ENCODE peak calls at places on chromosomes 5 and 9, in seven cellular contexts. One of them, this sample, is unnamed. For H4K20me1, the result is how much of the 10 kb centered on the place peaks cover.

GRCh38 chr5:158285771-158286170 is 426.8 kb upstream of the CLINT1 start:
- DNase-seq in osteoblast: no peak
- DNase-seq in OCI-LY7: no peak
- DNase-seq in fibroblast of lung: no peak
- DNase-seq in H9: no peak
- DNase-seq in K562: no peak
- DNase-seq in hepatocyte: no peak
- DNase-seq in this sample: no peak

GRCh38 chr9:4739587-4740372 is 1.2 kb downstream of the AK3 start:
- DNase-seq in OCI-LY7: peak
- DNase-seq in osteoblast: peak
- DNase-seq in K562: no peak
- DNase-seq in fibroblast of lung: peak
- DNase-seq in H9: no peak
- DNase-seq in hepatocyte: peak
- DNase-seq in this sample: peak

GRCh38 chr5:176578391-176578808 is 29.3 kb downstream of the CDHR2 start:
- DNase-seq in fibroblast of lung: peak
- DNase-seq in H9: peak
- DNase-seq in hepatocyte: peak
- DNase-seq in OCI-LY7: peak
- DNase-seq in osteoblast: peak
- DNase-seq in K562: peak
- DNase-seq in this sample: peak

GRCh38 chr5:56669534-56670483 is 145.5 kb upstream of the MAP3K1 start:
- DNase-seq in OCI-LY7: peak
- DNase-seq in hepatocyte: peak
- DNase-seq in osteoblast: peak
- DNase-seq in fibroblast of lung: no peak
- DNase-seq in K562: no peak
- DNase-seq in H9: peak
- DNase-seq in this sample: peak

GRCh38 chr5:53956632-53957031 is 353.7 kb downstream of the ARL15 start:
- DNase-seq in OCI-LY7: no peak
- DNase-seq in hepatocyte: no peak
- DNase-seq in fibroblast of lung: no peak
- DNase-seq in osteoblast: no peak
- DNase-seq in K562: no peak
- DNase-seq in H9: no peak
- DNase-seq in this sample: no peak

GRCh38 chr9:71361357-71361756 is 239.9 kb upstream of the TRPM3 start:
- DNase-seq in osteoblast: no peak
- DNase-seq in hepatocyte: no peak
- DNase-seq in H9: no peak
- DNase-seq in fibroblast of lung: no peak
- DNase-seq in K562: no peak
- DNase-seq in OCI-LY7: no peak
- DNase-seq in this sample: no peak

GRCh38 chr5:100900142-100900795 is 2.8 kb downstream of the ST8SIA4 start:
- DNase-seq in fibroblast of lung: peak
- DNase-seq in OCI-LY7: peak
- DNase-seq in H9: peak
- DNase-seq in osteoblast: peak
- DNase-seq in K562: no peak
- DNase-seq in hepatocyte: peak
- DNase-seq in this sample: peak

GRCh38 chr9:36858805-36859375 is 175.2 kb downstream of the PAX5 start:
- DNase-seq in fibroblast of lung: no peak
- DNase-seq in H9: no peak
- DNase-seq in K562: no peak
- DNase-seq in osteoblast: no peak
- DNase-seq in OCI-LY7: no peak
- DNase-seq in hepatocyte: no peak
- DNase-seq in this sample: no peak

GRCh38 chr5:75681125-75681830 is 36.0 kb downstream of the POC5 start:
- DNase-seq in OCI-LY7: peak
- DNase-seq in H9: no peak
- DNase-seq in K562: no peak
- DNase-seq in osteoblast: no peak
- DNase-seq in hepatocyte: peak
- DNase-seq in fibroblast of lung: peak
- DNase-seq in this sample: peak

GRCh38 chr5:1558945-1559344 is 35.2 kb upstream of the LPCAT1 start:
- DNase-seq in osteoblast: no peak
- DNase-seq in K562: no peak
- DNase-seq in OCI-LY7: no peak
- DNase-seq in fibroblast of lung: peak
- DNase-seq in hepatocyte: no peak
- DNase-seq in H9: no peak
- DNase-seq in this sample: no peak

GRCh38 chr5:5533927-5534326 is 111.5 kb downstream of the ICE1 start:
- DNase-seq in hepatocyte: no peak
- DNase-seq in K562: no peak
- DNase-seq in osteoblast: no peak
- DNase-seq in H9: no peak
- DNase-seq in fibroblast of lung: no peak
- DNase-seq in OCI-LY7: no peak
- DNase-seq in this sample: no peak

GRCh38 chr9:134442486-134443168 is 116.4 kb downstream of the RXRA start:
- DNase-seq in osteoblast: peak
- DNase-seq in OCI-LY7: no peak
- DNase-seq in H9: no peak
- DNase-seq in K562: no peak
- DNase-seq in hepatocyte: no peak
- DNase-seq in fibroblast of lung: peak
- DNase-seq in this sample: no peak

GRCh38 chr9:117462926-117463325 is 48.1 kb upstream of the ASTN2 start:
- DNase-seq in hepatocyte: no peak
- DNase-seq in K562: no peak
- DNase-seq in osteoblast: no peak
- DNase-seq in H9: no peak
- DNase-seq in OCI-LY7: no peak
- DNase-seq in fibroblast of lung: no peak
- DNase-seq in this sample: no peak

GRCh38 chr9:81479573-81479972 is 209.8 kb downstream of the TLE1 start:
- DNase-seq in hepatocyte: no peak
- DNase-seq in H9: no peak
- DNase-seq in OCI-LY7: no peak
- DNase-seq in K562: no peak
- DNase-seq in osteoblast: no peak
- DNase-seq in fibroblast of lung: no peak
- DNase-seq in this sample: no peak

GRCh38 chr5:72189135-72189534 is 81.9 kb downstream of the MAP1B start:
- DNase-seq in OCI-LY7: no peak
- DNase-seq in fibroblast of lung: no peak
- DNase-seq in H9: no peak
- DNase-seq in K562: no peak
- DNase-seq in osteoblast: no peak
- DNase-seq in hepatocyte: no peak
- DNase-seq in this sample: no peak

GRCh38 chr5:154174091-154174490 is 16.4 kb upstream of the GALNT10 start:
- DNase-seq in osteoblast: no peak
- DNase-seq in OCI-LY7: no peak
- DNase-seq in hepatocyte: no peak
- DNase-seq in fibroblast of lung: no peak
- DNase-seq in K562: no peak
- DNase-seq in H9: no peak
- DNase-seq in this sample: no peak

GRCh38 chr9:124939944-124940343 is 939 bp downstream of the GOLGA1 start:
- DNase-seq in fibroblast of lung: no peak
- DNase-seq in osteoblast: no peak
- DNase-seq in OCI-LY7: peak
- DNase-seq in H9: no peak
- DNase-seq in K562: peak
- DNase-seq in hepatocyte: no peak
- DNase-seq in this sample: no peak

GRCh38 chr5:110751902-110752762 is 13.3 kb downstream of the SLC25A46 start:
- DNase-seq in H9: no peak
- DNase-seq in OCI-LY7: no peak
- DNase-seq in K562: no peak
- DNase-seq in osteoblast: no peak
- DNase-seq in hepatocyte: no peak
- DNase-seq in fibroblast of lung: peak
- DNase-seq in this sample: no peak

GRCh38 chr9:126613656-126614055 is at the start of gene LMX1B:
- DNase-seq in K562: no peak
- DNase-seq in OCI-LY7: no peak
- DNase-seq in H9: peak
- DNase-seq in osteoblast: peak
- DNase-seq in fibroblast of lung: peak
- DNase-seq in hepatocyte: no peak
- DNase-seq in this sample: peak

GRCh38 chr9:7185612-7186011 is 427.8 kb downstream of the KDM4C start:
- DNase-seq in K562: no peak
- DNase-seq in osteoblast: no peak
- DNase-seq in OCI-LY7: no peak
- DNase-seq in fibroblast of lung: peak
- DNase-seq in H9: peak
- DNase-seq in hepatocyte: peak
- DNase-seq in this sample: peak

GRCh38 chr5:114504560-114504959 is 142.7 kb downstream of the KCNN2 start:
- DNase-seq in K562: no peak
- DNase-seq in OCI-LY7: no peak
- DNase-seq in hepatocyte: no peak
- DNase-seq in H9: no peak
- DNase-seq in fibroblast of lung: no peak
- DNase-seq in osteoblast: no peak
- DNase-seq in this sample: no peak
- H4K20me1 ChIP-seq in K562: under half
- H4K20me1 ChIP-seq in OCI-LY7: under half
- H4K20me1 ChIP-seq in hepatocyte: under half
- H4K20me1 ChIP-seq in H9: under half
- H4K20me1 ChIP-seq in fibroblast of lung: under half
- H4K20me1 ChIP-seq in osteoblast: under half
- H4K20me1 ChIP-seq in this sample: under half

GRCh38 chr9:114341991-114342390 is 12.3 kb downstream of the ORM2 start:
- DNase-seq in K562: no peak
- DNase-seq in osteoblast: no peak
- DNase-seq in OCI-LY7: no peak
- DNase-seq in hepatocyte: no peak
- DNase-seq in fibroblast of lung: no peak
- DNase-seq in H9: no peak
- DNase-seq in this sample: no peak

GRCh38 chr9:114344188-114344566 is 14.5 kb downstream of the ORM2 start:
- DNase-seq in K562: no peak
- DNase-seq in hepatocyte: no peak
- DNase-seq in fibroblast of lung: no peak
- DNase-seq in H9: no peak
- DNase-seq in osteoblast: no peak
- DNase-seq in OCI-LY7: no peak
- DNase-seq in this sample: no peak

GRCh38 chr9:114341152-114341830 is 11.6 kb downstream of the ORM2 start:
- DNase-seq in H9: no peak
- DNase-seq in K562: no peak
- DNase-seq in hepatocyte: no peak
- DNase-seq in OCI-LY7: no peak
- DNase-seq in osteoblast: no peak
- DNase-seq in fibroblast of lung: no peak
- DNase-seq in this sample: no peak

GRCh38 chr9:114343471-114344187 is 14.0 kb downstream of the ORM2 start:
- DNase-seq in osteoblast: no peak
- DNase-seq in OCI-LY7: no peak
- DNase-seq in K562: no peak
- DNase-seq in hepatocyte: peak
- DNase-seq in H9: no peak
- DNase-seq in fibroblast of lung: no peak
- DNase-seq in this sample: peak

GRCh38 chr9:114342755-114343440 is 13.2 kb downstream of the ORM2 start:
- DNase-seq in fibroblast of lung: no peak
- DNase-seq in H9: no peak
- DNase-seq in K562: no peak
- DNase-seq in osteoblast: no peak
- DNase-seq in OCI-LY7: no peak
- DNase-seq in hepatocyte: no peak
- DNase-seq in this sample: no peak
- H4K20me1 ChIP-seq in fibroblast of lung: under half
- H4K20me1 ChIP-seq in H9: under half
- H4K20me1 ChIP-seq in K562: under half
- H4K20me1 ChIP-seq in osteoblast: under half
- H4K20me1 ChIP-seq in OCI-LY7: under half
- H4K20me1 ChIP-seq in hepatocyte: under half
- H4K20me1 ChIP-seq in this sample: under half

DNA sequence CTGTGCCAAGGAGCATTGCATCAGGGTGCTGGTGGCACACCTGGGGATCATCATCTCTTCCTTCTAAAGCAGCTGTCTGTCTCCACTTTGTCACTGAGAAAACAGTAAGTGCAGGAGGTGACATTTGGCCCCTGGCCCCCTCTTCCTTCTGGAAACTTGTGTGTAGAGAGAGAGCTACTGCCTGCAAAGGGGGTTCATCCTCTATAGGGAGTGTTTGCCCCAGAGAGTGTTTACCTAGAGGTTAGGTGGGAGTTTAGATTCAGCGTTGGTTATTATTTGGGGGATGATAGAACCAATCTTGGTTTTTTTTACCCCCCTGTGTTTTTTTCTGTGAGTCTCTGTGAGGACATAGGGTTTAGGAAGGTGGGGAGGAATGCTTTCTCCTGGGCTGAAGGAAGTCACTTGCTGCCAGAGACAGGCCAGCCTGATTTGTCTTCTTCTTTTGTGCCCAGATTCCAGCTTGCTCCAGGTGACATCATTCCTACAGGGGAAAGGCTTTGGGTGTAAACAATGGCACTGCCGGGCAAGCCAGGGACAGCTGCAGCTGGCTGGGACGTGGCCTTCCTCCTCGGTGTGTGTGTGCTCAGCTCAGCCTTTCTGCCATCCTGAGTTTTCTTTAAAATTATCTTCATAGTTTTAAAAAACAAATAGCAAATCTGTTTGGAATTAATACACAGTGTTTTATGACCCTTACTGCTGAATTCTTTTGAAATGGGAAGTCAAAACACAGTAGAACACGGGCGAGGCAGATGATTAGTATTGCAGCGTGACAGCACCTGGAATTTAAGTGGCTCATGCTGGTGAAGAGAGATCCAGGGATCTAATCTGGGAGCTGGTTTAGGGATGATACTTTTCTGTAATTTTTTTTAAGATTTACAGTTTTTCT is 24.5 kb downstream of the PRRC2B start:
- DNase-seq in K562: no peak
- DNase-seq in osteoblast: peak
- DNase-seq in hepatocyte: peak
- DNase-seq in OCI-LY7: no peak
- DNase-seq in H9: peak
- DNase-seq in fibroblast of lung: no peak
- DNase-seq in this sample: no peak
- H4K20me1 ChIP-seq in K562: half or more
- H4K20me1 ChIP-seq in osteoblast: half or more
- H4K20me1 ChIP-seq in hepatocyte: half or more
- H4K20me1 ChIP-seq in OCI-LY7: under half
- H4K20me1 ChIP-seq in H9: under half
- H4K20me1 ChIP-seq in fibroblast of lung: under half
- H4K20me1 ChIP-seq in this sample: under half

DNA sequence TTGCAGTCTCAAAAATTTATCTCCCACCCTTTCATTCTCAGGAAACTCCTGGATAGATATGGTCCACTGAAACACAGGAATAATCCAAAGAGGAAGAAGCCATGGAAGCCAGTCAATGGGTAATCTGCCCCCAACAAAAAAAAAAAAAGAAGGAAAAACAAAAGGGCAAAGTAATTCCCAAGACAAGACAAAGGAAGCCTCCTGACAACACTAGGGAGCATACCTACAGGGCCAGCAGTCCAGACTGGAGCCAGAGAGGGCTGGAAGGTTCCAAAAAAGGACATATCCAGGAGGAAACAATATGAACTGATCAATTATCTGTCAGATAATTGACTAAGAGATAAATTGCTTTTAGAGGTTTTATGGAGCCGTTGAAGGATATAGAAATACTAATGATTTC is 12.9 kb downstream of the FNIP1 start:
- DNase-seq in OCI-LY7: no peak
- DNase-seq in H9: no peak
- DNase-seq in hepatocyte: no peak
- DNase-seq in K562: no peak
- DNase-seq in fibroblast of lung: no peak
- DNase-seq in osteoblast: no peak
- DNase-seq in this sample: no peak
- H4K20me1 ChIP-seq in OCI-LY7: under half
- H4K20me1 ChIP-seq in H9: under half
- H4K20me1 ChIP-seq in hepatocyte: half or more
- H4K20me1 ChIP-seq in K562: under half
- H4K20me1 ChIP-seq in fibroblast of lung: under half
- H4K20me1 ChIP-seq in osteoblast: half or more
- H4K20me1 ChIP-seq in this sample: under half

This sample was measured in mammary epithelial cell.